ENCODE peak calls at places on chromosomes 11 and 22, in six cellular contexts. H is GM23248, T is Karpas-422, D is PC-3, W is neural progenitor cell, Z is fibroblast of lung. B is an unnamed sample.

GRCh38 chr11:57776101-57776511 is 14.5 kb downstream of the CTNND1 start:
- DNase-seq in W (peak; percentile 69), T (no peak), D (no peak), H (peak; percentile 60), Z (no peak), B (no peak)

GRCh38 chr11:62646825-62647608 is 604 bp upstream of the GANAB start:
- DNase-seq in H (no peak), W (no peak), D (no peak), Z (no peak), T (no peak), B (no peak)

GRCh38 chr11:105610796-105611361 is 1.0 kb downstream of the GRIA4 start:
- DNase-seq in W (peak; percentile 13), H (no peak), D (no peak), T (no peak), Z (no peak), B (no peak)

GRCh38 chr11:22768281-22768680 is 61.3 kb downstream of the SVIP start:
- DNase-seq in D (no peak), W (no peak), H (no peak), Z (no peak), T (no peak), B (no peak)

GRCh38 chr11:72483412-72484186 is 49.3 kb upstream of the CLPB start:
- DNase-seq in Z (peak; percentile 63), D (peak; percentile 55), T (no peak), H (peak; percentile 9), W (no peak), B (no peak)

GRCh38 chr11:34792814-34793241 is 123.4 kb downstream of the APIP start:
- DNase-seq in W (peak; percentile 46), D (no peak), H (no peak), Z (no peak), T (no peak), B (no peak)

GRCh38 chr11:19405966-19406365 is 165.2 kb upstream of the E2F8 start:
- DNase-seq in Z (no peak), H (no peak), W (no peak), T (no peak), D (peak; percentile 53), B (no peak)

GRCh38 chr22:50027639-50028537 is 15.3 kb upstream of the IL17REL start:
- DNase-seq in H (peak; percentile 43), Z (peak; percentile 4), D (peak; percentile 73), T (peak; percentile 53), W (no peak), B (no peak)

GRCh38 chr11:129985823-129986222 is 16.8 kb downstream of the PRDM10 start:
- DNase-seq in T (no peak), H (no peak), Z (no peak), W (no peak), D (no peak), B (no peak)

GRCh38 chr11:57255618-57256017 is 18.6 kb upstream of the APLNR start:
- DNase-seq in Z (peak; percentile 23), T (no peak), H (peak; percentile 73), D (peak; percentile 18), W (no peak), B (no peak)

GRCh38 chr11:108324587-108324986 is 101.7 kb downstream of the ATM start:
- DNase-seq in Z (peak; percentile 40), T (no peak), D (peak; percentile 57), W (no peak), H (peak; percentile 57), B (no peak)

GRCh38 chr11:76810151-76810853 is 27.1 kb downstream of the TSKU start:
- DNase-seq in W (no peak), T (peak; percentile 73), H (peak; percentile 57), D (peak; percentile 83), Z (peak; percentile 54), B (peak; percentile 15)

GRCh38 chr11:15106201-15106965 is 8.3 kb upstream of the INSC start:
- DNase-seq in T (peak; percentile 14), D (peak; percentile 60), H (peak; percentile 87), W (peak; percentile 42), Z (peak; percentile 86), B (peak; percentile 75)

GRCh38 chr11:74019860-74020259 is 11.0 kb upstream of the UCP3 start:
- DNase-seq in Z (no peak), W (no peak), D (no peak), H (peak; percentile 72), T (no peak), B (no peak)

GRCh38 chr11:70661763-70662501 is 263.6 kb downstream of the CTTN start:
- DNase-seq in H (peak; percentile 67), D (no peak), W (peak; percentile 72), Z (no peak), T (no peak), B (no peak)

GRCh38 chr11:18063131-18063530 is 17.1 kb upstream of the TPH1 start:
- DNase-seq in Z (no peak), D (peak; percentile 30), T (no peak), W (no peak), H (no peak), B (no peak)

GRCh38 chr22:32050678-32051515 is 7.8 kb downstream of the SLC5A1 start:
- DNase-seq in W (no peak), H (peak; percentile 91), D (peak; percentile 88), T (no peak), Z (peak; percentile 88), B (peak; percentile 95)

GRCh38 chr11:15903246-15903645 is 453.1 kb downstream of the SOX6 start:
- DNase-seq in T (no peak), Z (no peak), W (no peak), H (no peak), D (no peak), B (no peak)

GRCh38 chr11:134976540-134976939 is 564.5 kb upstream of the B3GAT1 start:
- DNase-seq in W (no peak), T (no peak), Z (no peak), H (no peak), D (no peak), B (no peak)

GRCh38 chr11:84289381-84289906 is 1003.3 kb upstream of the CCDC90B start:
- DNase-seq in Z (peak; percentile 12), T (no peak), H (peak; percentile 80), W (no peak), D (peak; percentile 6), B (no peak)

GRCh38 chr22:27867114-27867957 is 51.7 kb downstream of the PITPNB start:
- DNase-seq in H (peak; percentile 58), T (no peak), D (no peak), W (no peak), Z (no peak), B (no peak)

GRCh38 chr11:132228756-132229325 is 858.4 kb downstream of the NTM start:
- DNase-seq in D (no peak), Z (no peak), H (peak; percentile 23), W (no peak), T (no peak), B (no peak)

GRCh38 chr11:101113540-101113939 is 16.1 kb downstream of the PGR start:
- DNase-seq in W (no peak), T (no peak), Z (no peak), H (no peak), D (no peak), B (no peak)

GRCh38 chr11:67354314-67355022 is 1.1 kb upstream of the POLD4 start:
- DNase-seq in Z (peak; percentile 96), W (peak; percentile 29), T (peak; percentile 88), H (peak; percentile 97), D (peak; percentile 99), B (peak; percentile 92)

GRCh38 chr11:106304274-106304673 is 226.8 kb downstream of the AASDHPPT start:
- DNase-seq in H (peak; percentile 64), T (no peak), W (no peak), D (no peak), Z (peak; percentile 9), B (no peak)

DNA sequence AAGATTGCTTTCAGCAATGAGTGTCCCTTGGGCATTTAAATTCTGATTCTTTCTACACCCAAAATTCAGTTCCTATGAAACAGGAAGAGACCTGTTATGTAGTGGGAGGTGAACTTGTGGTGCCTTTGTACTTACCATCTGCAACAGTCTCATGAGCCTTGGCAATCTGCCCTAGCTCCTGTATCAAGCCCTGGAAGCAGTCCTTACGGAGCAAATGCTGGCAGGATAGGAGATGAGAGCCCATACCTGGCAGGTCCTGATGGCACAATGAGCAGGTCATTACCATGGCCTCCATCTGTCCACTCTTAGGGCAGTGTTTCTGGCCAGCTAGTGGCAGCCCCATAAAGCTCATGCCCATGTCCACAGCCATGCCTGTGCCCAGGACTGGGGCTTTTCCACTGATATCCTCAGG is 10.8 kb downstream of the TRIM66 start:
- DNase-seq in W (peak; percentile 7), H (no peak), T (no peak), D (no peak), Z (peak; percentile 80), B (no peak)
- H3K4me3 ChIP-seq in W (peak overlapping the region; percentile 31), H (no peak overlapping the region), T (no peak overlapping the region), D (no peak overlapping the region), Z (no peak overlapping the region), B (no peak overlapping the region)

GRCh38 chr11:122814401-122814800 is 23.9 kb upstream of the CRTAM start:
- DNase-seq in D (peak; percentile 48), Z (no peak), T (no peak), H (no peak), W (no peak), B (no peak)

GRCh38 chr11:122815900-122816299 is 22.4 kb upstream of the CRTAM start:
- DNase-seq in H (no peak), T (no peak), D (no peak), W (no peak), Z (no peak), B (no peak)

GRCh38 chr11:122813176-122813917 is 25.0 kb upstream of the CRTAM start:
- DNase-seq in W (peak; percentile 78), H (no peak), D (no peak), Z (no peak), T (no peak), B (no peak)

GRCh38 chr11:122817121-122817520 is 21.2 kb upstream of the CRTAM start:
- DNase-seq in T (no peak), Z (peak; percentile 38), H (peak; percentile 12), W (no peak), D (peak; percentile 98), B (peak; percentile 63)

GRCh38 chr11:122816701-122817100 is 21.6 kb upstream of the CRTAM start:
- DNase-seq in Z (peak; percentile 50), D (no peak), W (no peak), T (no peak), H (no peak), B (no peak)
- H3K79me2 ChIP-seq in Z (no peaks in the 10 kb centered on the region), D (no peaks in the 10 kb centered on the region), W (no peaks in the 10 kb centered on the region), T (no peaks in the 10 kb centered on the region), H (no peaks in the 10 kb centered on the region), B (no peaks in the 10 kb centered on the region)

GRCh38 chr22:25749420-25750169 is 7.6 kb downstream of the MYO18B start:
- DNase-seq in H (no peak), T (no peak), W (no peak), Z (no peak), D (no peak), B (no peak)
- H3K27ac ChIP-seq in H (no peak overlapping the region), T (no peak overlapping the region), W (no peak overlapping the region), Z (no peak overlapping the region), D (no peak overlapping the region), B (no peak overlapping the region)

DNA sequence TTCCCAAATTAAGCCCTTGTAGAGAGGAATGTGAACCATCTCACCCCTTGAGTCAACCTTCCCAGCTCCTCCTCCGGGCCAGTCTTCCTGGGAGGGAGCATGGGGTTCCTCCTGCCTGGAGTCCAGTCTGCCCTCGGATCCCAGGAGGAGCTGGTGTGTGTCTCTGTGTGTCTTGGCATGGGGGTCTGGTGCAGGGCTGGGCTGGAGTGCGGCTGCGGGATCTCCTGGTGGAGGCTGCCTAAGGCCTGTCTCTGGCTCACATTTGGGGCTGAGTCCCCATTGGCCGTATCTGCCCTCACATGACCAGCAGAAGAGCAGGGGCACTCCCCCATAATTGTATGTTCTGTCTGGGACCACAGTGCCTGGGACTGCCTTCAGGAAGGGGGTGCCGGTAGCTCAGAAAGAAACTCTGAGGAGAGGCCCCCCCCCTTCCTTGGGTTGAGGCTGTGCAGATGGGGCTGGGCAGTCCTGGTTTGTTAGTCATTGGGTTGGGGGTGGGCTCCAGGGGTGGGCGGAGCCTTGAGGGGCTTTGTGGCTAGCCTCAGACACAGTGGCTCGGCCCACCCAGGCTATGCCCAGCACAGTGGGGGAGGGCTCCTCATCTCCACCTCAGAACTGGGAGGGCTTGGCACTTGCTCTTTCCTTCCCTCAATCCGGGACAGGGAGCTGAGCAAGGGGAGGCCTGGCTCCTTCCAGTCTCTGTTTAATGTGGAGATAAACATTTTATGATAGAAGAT is 2.9 kb downstream of the C1QTNF5 start:
- DNase-seq in W (peak; percentile 92), T (no peak), Z (peak; percentile 83), H (peak; percentile 68), D (no peak), B (no peak)
- H3K4me3 ChIP-seq in W (peak overlapping the region; percentile 77), T (no peak overlapping the region), Z (peak overlapping the region; percentile 23), H (peak overlapping the region; percentile 45), D (peak overlapping the region; percentile 1), B (no peak overlapping the region)

B was measured in HCT116.